ENCODE peak calls at places on chromosome 16, in eight cellular contexts. T is stomach; I is NCI-H1436 treated with DMSO at 0.1 percent for 48 hours; O is Peyer's patch; Z is activated CD4-positive, alpha-beta T cell treated with anti-CD3 and anti-CD28 coated beads, Interleukin-2, amount 10 ng/mL, durations not matched to agents 7 days and 5 days; A is cardiac muscle cell; L is type B pancreatic cell; S is stimulated activated CD4-positive, alpha-beta T cell treated with anti-CD3 and anti-CD28 coated beads, TNF-alpha, amount 100 ng/mL, for 1 hour. V is an unnamed sample.

GRCh38 chr16:68823401-68823800 is 19.9 kb upstream of the TANGO6 start:
- DNase-seq in T (no peak), I (no peak), O (no peak), Z (no peak), A (no peak), L (no peak), S (no peak), V (no peak)

GRCh38 chr16:50324345-50324744 is 44.4 kb downstream of the BRD7 start:
- DNase-seq in T (no peak), I (no peak), O (no peak), Z (no peak), A (no peak), L (no peak), S (no peak), V (no peak)

GRCh38 chr16:11297492-11298142 is 16.5 kb upstream of the PRM1 start:
- DNase-seq in T (peak), I (peak), O (peak), Z (peak), A (peak), L (no peak), S (peak), V (peak)

GRCh38 chr16:25009822-25010221 is 5.3 kb downstream of the ARHGAP17 start:
- DNase-seq in T (no peak), I (no peak), O (no peak), Z (no peak), A (no peak), L (no peak), S (no peak), V (peak)

GRCh38 chr16:54493076-54493475 is 206.5 kb upstream of the IRX3 start:
- DNase-seq in T (no peak), I (no peak), O (no peak), Z (no peak), A (no peak), L (no peak), S (no peak), V (no peak)

GRCh38 chr16:48329138-48329537 is 56.1 kb downstream of the SIAH1 start:
- DNase-seq in T (no peak), I (no peak), O (no peak), Z (no peak), A (no peak), L (no peak), S (no peak), V (no peak)

GRCh38 chr16:88686062-88686438 is 257 bp downstream of the SNAI3 start:
- DNase-seq in T (peak), I (no peak), O (no peak), Z (peak), A (no peak), L (no peak), S (no peak), V (no peak)

GRCh38 chr16:89359296-89360147 is 130.8 kb downstream of the ANKRD11 start:
- DNase-seq in T (no peak), I (no peak), O (no peak), Z (no peak), A (no peak), L (no peak), S (no peak), V (no peak)

GRCh38 chr16:88424536-88425230 is 28.4 kb upstream of the ZFPM1 start:
- DNase-seq in T (no peak), I (no peak), O (no peak), Z (no peak), A (no peak), L (no peak), S (no peak), V (no peak)

GRCh38 chr16:27436921-27437650 is 35.1 kb downstream of the IL21R start:
- DNase-seq in T (peak), I (no peak), O (no peak), Z (no peak), A (no peak), L (peak), S (no peak), V (no peak)

GRCh38 chr16:88440111-88440510 is 13.0 kb upstream of the ZFPM1 start:
- DNase-seq in T (no peak), I (no peak), O (no peak), Z (no peak), A (no peak), L (no peak), S (no peak), V (no peak)

GRCh38 chr16:80041399-80041798 is 440.9 kb upstream of the MAF start:
- DNase-seq in T (no peak), I (no peak), O (no peak), Z (no peak), A (no peak), L (no peak), S (no peak), V (no peak)

GRCh38 chr16:23835390-23836077 is at the start of gene PRKCB:
- DNase-seq in T (peak), I (no peak), O (peak), Z (peak), A (peak), L (peak), S (peak), V (peak)

GRCh38 chr16:49484454-49484853 is 110.8 kb downstream of the C16orf78 start:
- DNase-seq in T (peak), I (no peak), O (peak), Z (no peak), A (peak), L (no peak), S (no peak), V (peak)

GRCh38 chr16:61313931-61314330 is 722.3 kb downstream of the CDH8 start:
- DNase-seq in T (no peak), I (no peak), O (no peak), Z (no peak), A (no peak), L (no peak), S (no peak), V (no peak)

GRCh38 chr16:48576927-48577326 is 33.1 kb downstream of the N4BP1 start:
- DNase-seq in T (no peak), I (no peak), O (no peak), Z (no peak), A (no peak), L (no peak), S (no peak), V (no peak)

GRCh38 chr16:89549007-89549700 is 11.3 kb upstream of the RPL13 start:
- DNase-seq in T (no peak), I (no peak), O (no peak), Z (peak), A (no peak), L (no peak), S (no peak), V (no peak)

GRCh38 chr16:19113577-19114358 is at the start of gene ITPRIPL2:
- DNase-seq in T (peak), I (no peak), O (peak), Z (no peak), A (peak), L (peak), S (no peak), V (peak)

GRCh38 chr16:57815987-57816745 is 13.9 kb upstream of the KIFC3 start:
- DNase-seq in T (peak), I (no peak), O (peak), Z (no peak), A (peak), L (no peak), S (no peak), V (peak)

GRCh38 chr16:56610609-56611111 is 2.3 kb downstream of the MT2A start:
- DNase-seq in T (no peak), I (no peak), O (no peak), Z (peak), A (no peak), L (no peak), S (no peak), V (no peak)

GRCh38 chr16:11016993-11017392 is 72.6 kb downstream of the CLEC16A start:
- DNase-seq in T (peak), I (no peak), O (peak), Z (peak), A (no peak), L (no peak), S (no peak), V (no peak)

GRCh38 chr16:23595951-23596720 is at the start of gene NDUFAB1:
- DNase-seq in T (peak), I (peak), O (peak), Z (peak), A (peak), L (peak), S (peak), V (peak)